ENCODE peak calls at places on chromosomes 7 and 10, in six cellular contexts. C is AG09309, T is NB4, R is AG09319, F is AG04450, I is left colon. B is an unnamed sample.

GRCh38 chr7:140609646-140610045 is 31.0 kb downstream of the DENND2A start:
- DNase-seq in C (no peak), T (no peak), R (no peak), F (no peak), I (no peak), B (no peak)

GRCh38 chr10:94320285-94320914 is 42.3 kb downstream of the NOC3L start:
- DNase-seq in C (peak), T (peak), R (no peak), F (no peak), I (peak), B (no peak)

GRCh38 chr7:134995239-134996096 is 9.2 kb downstream of the AGBL3 start:
- DNase-seq in C (no peak), T (no peak), R (no peak), F (no peak), I (no peak), B (no peak)

GRCh38 chr10:131433566-131433965 is 122.0 kb upstream of the TCERG1L start:
- DNase-seq in C (no peak), T (no peak), R (no peak), F (no peak), I (no peak), B (no peak)

GRCh38 chr10:45487738-45488137 is 113.7 kb downstream of the ALOX5 start:
- DNase-seq in C (no peak), T (no peak), R (no peak), F (no peak), I (no peak), B (no peak)

GRCh38 chr7:35467456-35467978 is 213.6 kb upstream of the TBX20 start:
- DNase-seq in C (no peak), T (no peak), R (no peak), F (no peak), I (no peak), B (no peak)

GRCh38 chr7:151456276-151456675 is 16.3 kb upstream of the CRYGN start:
- DNase-seq in C (no peak), T (no peak), R (no peak), F (no peak), I (no peak), B (no peak)

GRCh38 chr10:11563936-11564335 is 47.5 kb downstream of the USP6NL start:
- DNase-seq in C (no peak), T (no peak), R (no peak), F (no peak), I (no peak), B (no peak)

GRCh38 chr7:9507281-9507680 is 1073.9 kb downstream of the NXPH1 start:
- DNase-seq in C (no peak), T (no peak), R (no peak), F (no peak), I (no peak), B (no peak)

GRCh38 chr10:27099916-27100799 is at the start of gene ANKRD26:
- DNase-seq in C (peak), T (peak), R (peak), F (peak), I (peak), B (peak)

GRCh38 chr7:151311294-151311864 is 30.2 kb upstream of the NUB1 start:
- DNase-seq in C (no peak), T (peak), R (no peak), F (no peak), I (no peak), B (no peak)

GRCh38 chr10:69439813-69440506 is 11.3 kb upstream of the TSPAN15 start:
- DNase-seq in C (peak), T (peak), R (no peak), F (no peak), I (no peak), B (peak)

GRCh38 chr10:125101049-125101448 is 59.3 kb downstream of the CTBP2 start:
- DNase-seq in C (no peak), T (no peak), R (no peak), F (no peak), I (no peak), B (no peak)

GRCh38 chr10:114286971-114287370 is 47.9 kb downstream of the VWA2 start:
- DNase-seq in C (no peak), T (no peak), R (no peak), F (no peak), I (no peak), B (no peak)

GRCh38 chr7:156127166-156128134 is 315.2 kb upstream of the SHH start:
- DNase-seq in C (no peak), T (no peak), R (no peak), F (no peak), I (no peak), B (no peak)

GRCh38 chr7:146366938-146367337 is 250.3 kb downstream of the CNTNAP2 start:
- DNase-seq in C (no peak), T (no peak), R (no peak), F (no peak), I (no peak), B (no peak)

GRCh38 chr10:104894711-104895110 is 253.6 kb downstream of the SORCS3 start:
- DNase-seq in C (no peak), T (no peak), R (no peak), F (no peak), I (no peak), B (no peak)

GRCh38 chr10:129774736-129775401 is 189.2 kb downstream of the EBF3 start:
- DNase-seq in C (no peak), T (no peak), R (no peak), F (no peak), I (no peak), B (no peak)

GRCh38 chr7:38311329-38311937 is 38.0 kb upstream of the TARP start:
- DNase-seq in C (no peak), T (peak), R (no peak), F (no peak), I (peak), B (no peak)

GRCh38 chr10:126264089-126265018 is 123.9 kb downstream of the ADAM12 start:
- DNase-seq in C (no peak), T (no peak), R (no peak), F (no peak), I (no peak), B (no peak)

GRCh38 chr10:112834661-112835060 is 115.4 kb upstream of the TCF7L2 start:
- DNase-seq in C (no peak), T (no peak), R (no peak), F (no peak), I (no peak), B (no peak)

GRCh38 chr7:133011746-133012145 is 70.1 kb downstream of the CHCHD3 start:
- DNase-seq in C (no peak), T (no peak), R (no peak), F (no peak), I (no peak), B (no peak)

GRCh38 chr10:79044846-79045245 is 23.9 kb upstream of the ZMIZ1 start:
- DNase-seq in C (no peak), T (no peak), R (no peak), F (no peak), I (peak), B (no peak)

GRCh38 chr7:143882020-143882610 is 19.9 kb downstream of the TCAF1 start:
- DNase-seq in C (no peak), T (no peak), R (no peak), F (no peak), I (peak), B (no peak)

GRCh38 chr7:97390052-97390451 is 272.6 kb downstream of the SDHAF3 start:
- DNase-seq in C (no peak), T (no peak), R (no peak), F (no peak), I (no peak), B (no peak)

GRCh38 chr10:114306116-114306973 is 67.3 kb downstream of the VWA2 start:
- DNase-seq in C (peak), T (no peak), R (peak), F (peak), I (no peak), B (peak)

GRCh38 chr10:24872049-24872789 is 80.2 kb downstream of the PRTFDC1 start:
- DNase-seq in C (no peak), T (no peak), R (no peak), F (no peak), I (no peak), B (no peak)

GRCh38 chr10:25555865-25556264 is 378.2 kb upstream of the MYO3A start:
- DNase-seq in C (no peak), T (peak), R (no peak), F (no peak), I (no peak), B (no peak)

GRCh38 chr7:88310950-88311674 is 4.4 kb upstream of the STEAP4 start:
- DNase-seq in C (no peak), T (no peak), R (no peak), F (no peak), I (no peak), B (no peak)

B was measured in BJ.